ENCODE peak calls at places on chromosomes 3 and 15, in five cellular contexts. G, N, V, T and A are unnamed samples.

GRCh38 chr3:57951106-57951882 is 56.9 kb upstream of the FLNB start:
- DNase-seq in G (no peak), N (peak), V (peak), T (peak), A (no peak)

GRCh38 chr3:51982352-51982837 is 940 bp upstream of the ACY1 start:
- DNase-seq in G (no peak), N (peak), V (no peak), T (peak), A (no peak)

GRCh38 chr3:115790759-115791158 is 167.4 kb downstream of the GAP43 start:
- DNase-seq in G (no peak), N (peak), V (peak), T (peak), A (peak)

GRCh38 chr3:109081746-109082510 is 36.0 kb downstream of the MORC1 start:
- DNase-seq in G (peak), N (peak), V (peak), T (peak), A (peak)

GRCh38 chr15:87943629-87944028 is 312.9 kb downstream of the NTRK3 start:
- DNase-seq in G (no peak), N (no peak), V (no peak), T (no peak), A (no peak)

GRCh38 chr3:132635052-132635451 is 24.6 kb downstream of the ACAD11 start:
- DNase-seq in G (no peak), N (no peak), V (no peak), T (no peak), A (no peak)

GRCh38 chr3:65060904-65061303 is 373.1 kb upstream of the ADAMTS9 start:
- DNase-seq in G (no peak), N (no peak), V (no peak), T (no peak), A (no peak)

GRCh38 chr15:74192751-74193150 is 9.8 kb downstream of the STRA6 start:
- DNase-seq in G (no peak), N (no peak), V (no peak), T (no peak), A (no peak)

GRCh38 chr3:129106320-129106719 is 15.3 kb downstream of the RAB43 start:
- DNase-seq in G (no peak), N (no peak), V (no peak), T (no peak), A (no peak)

GRCh38 chr15:85597155-85597815 is 197.4 kb downstream of the KLHL25 start:
- DNase-seq in G (no peak), N (no peak), V (no peak), T (no peak), A (no peak)

GRCh38 chr3:194586839-194587238 is 46.4 kb downstream of the TMEM44 start:
- DNase-seq in G (no peak), N (no peak), V (peak), T (no peak), A (no peak)

GRCh38 chr3:27483117-27484001 is 825 bp downstream of the SLC4A7 start:
- DNase-seq in G (peak), N (peak), V (peak), T (peak), A (peak)

GRCh38 chr3:184334470-184335158 is 2.8 kb upstream of the FAM131A start:
- DNase-seq in G (no peak), N (no peak), V (peak), T (peak), A (no peak)

GRCh38 chr15:48966595-48967301 is 3.0 kb upstream of the SHC4 start:
- DNase-seq in G (peak), N (no peak), V (peak), T (no peak), A (no peak)

GRCh38 chr3:52056968-52057805 is 816 bp upstream of the DUSP7 start:
- DNase-seq in G (peak), N (peak), V (peak), T (peak), A (peak)

GRCh38 chr3:193783166-193783896 is 190.3 kb downstream of the OPA1 start:
- DNase-seq in G (no peak), N (no peak), V (no peak), T (no peak), A (no peak)

GRCh38 chr15:26391556-26392229 is 381.2 kb downstream of the GABRB3 start:
- DNase-seq in G (no peak), N (no peak), V (no peak), T (no peak), A (no peak)

GRCh38 chr15:25175033-25175788 is 220.4 kb downstream of the SNRPN start:
- DNase-seq in G (no peak), N (peak), V (no peak), T (no peak), A (no peak)

GRCh38 chr3:170869240-170869592 is 779 bp downstream of the RPL22L1 start:
- DNase-seq in G (no peak), N (no peak), V (no peak), T (peak), A (no peak)

GRCh38 chr15:74243431-74243830 is 7.3 kb downstream of the CCDC33 start:
- DNase-seq in G (no peak), N (no peak), V (no peak), T (no peak), A (no peak)

GRCh38 chr3:61602466-61602865 is 41.1 kb downstream of the PTPRG start:
- DNase-seq in G (no peak), N (no peak), V (no peak), T (no peak), A (no peak)

GRCh38 chr15:98738689-98739411 is 90.5 kb downstream of the IGF1R start:
- DNase-seq in G (no peak), N (no peak), V (no peak), T (no peak), A (no peak)

GRCh38 chr15:40854161-40854560 is 10.3 kb downstream of the SPINT1 start:
- DNase-seq in G (no peak), N (no peak), V (no peak), T (no peak), A (no peak)

GRCh38 chr3:169058681-169059080 is 604.8 kb downstream of the MECOM start:
- DNase-seq in G (no peak), N (no peak), V (no peak), T (no peak), A (no peak)

GRCh38 chr15:88334436-88334835 is 77.9 kb upstream of the NTRK3 start:
- DNase-seq in G (no peak), N (no peak), V (peak), T (no peak), A (no peak)

GRCh38 chr3:27596334-27596841 is 112.2 kb upstream of the SLC4A7 start:
- DNase-seq in G (peak), N (no peak), V (peak), T (no peak), A (no peak)

GRCh38 chr3:188171682-188172467 is 17.9 kb downstream of the LPP start:
- DNase-seq in G (no peak), N (no peak), V (no peak), T (no peak), A (no peak)

GRCh38 chr15:43828061-43828657 is 1.4 kb downstream of the WDR76 start:
- DNase-seq in G (no peak), N (peak), V (peak), T (peak), A (no peak)
- TF ChIP-seq RFX5 in G (no peak), N (no peak), V (no peak), T (no peak), A (no peak)

DNA sequence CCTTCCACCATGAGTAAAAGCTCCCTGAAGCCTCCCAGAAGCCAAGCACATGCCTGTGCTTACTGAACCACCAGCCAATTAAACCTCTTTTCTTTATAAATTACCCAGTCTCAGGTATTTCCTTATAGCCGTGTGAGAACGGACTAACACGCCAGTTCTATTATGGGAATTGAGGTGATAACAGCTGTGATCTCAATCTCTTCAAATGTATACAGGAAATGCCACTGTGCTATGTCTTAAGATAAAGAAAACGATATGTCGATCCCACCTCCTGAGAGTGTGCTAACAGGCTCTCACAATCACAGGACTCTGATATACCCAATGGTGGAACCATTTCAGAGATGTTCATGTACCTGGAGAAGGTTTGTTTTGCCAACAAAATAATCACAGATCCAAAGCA is 26.2 kb downstream of the CHSY1 start:
- DNase-seq in G (no peak), N (no peak), V (peak), T (no peak), A (no peak)
- H2AFZ ChIP-seq in G (no peak), N (no peak), V (no peak), T (no peak), A (no peak)

DNA sequence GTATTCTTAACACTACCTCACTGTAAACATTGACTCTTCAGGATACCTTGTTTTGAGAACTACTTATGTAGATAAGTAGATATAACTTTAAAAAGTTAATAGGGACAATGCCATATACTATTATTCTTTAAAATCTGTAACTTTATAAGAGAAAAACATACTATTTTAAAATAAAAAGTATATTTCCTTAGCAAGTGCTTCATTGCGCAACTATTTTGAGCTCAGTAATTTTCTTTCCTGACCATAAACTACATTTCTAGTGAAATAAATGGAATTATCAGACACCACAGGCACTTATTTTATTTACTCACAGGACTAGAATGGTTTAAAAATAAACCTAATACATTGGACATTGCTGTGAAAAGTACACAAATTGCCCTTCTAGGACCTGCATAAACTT is 764.4 kb upstream of the LMCD1 start:
- DNase-seq in G (no peak), N (no peak), V (no peak), T (no peak), A (no peak)
- TF ChIP-seq RFX5 in G (no peak), N (no peak), V (no peak), T (no peak), A (no peak)

GRCh38 chr15:66924889-66925288 is 140.5 kb upstream of the SMAD3 start:
- DNase-seq in G (no peak), N (no peak), V (no peak), T (no peak), A (no peak)

GRCh38 chr15:66925721-66926120 is 139.7 kb upstream of the SMAD3 start:
- DNase-seq in G (no peak), N (no peak), V (no peak), T (no peak), A (no peak)

GRCh38 chr15:66921319-66921718 is 144.1 kb upstream of the SMAD3 start:
- DNase-seq in G (no peak), N (no peak), V (no peak), T (no peak), A (no peak)

GRCh38 chr15:66923438-66923881 is 141.9 kb upstream of the SMAD3 start:
- DNase-seq in G (no peak), N (peak), V (no peak), T (peak), A (peak)

GRCh38 chr15:66922608-66923007 is 142.8 kb upstream of the SMAD3 start:
- DNase-seq in G (no peak), N (no peak), V (no peak), T (no peak), A (no peak)
- H2AFZ ChIP-seq in G (no peak), N (no peak), V (peak), T (no peak), A (no peak)

GRCh38 chr3:55406666-55407425 is 80.3 kb downstream of the WNT5A start:
- DNase-seq in G (no peak), N (no peak), V (peak), T (no peak), A (no peak)
- TF ChIP-seq RFX5 in G (no peak), N (no peak), V (no peak), T (no peak), A (no peak)